ENCODE peak calls at places on chromosomes 13 and 19, in four cellular contexts. B, M, V and P are unnamed samples.

GRCh38 chr13:36766295-36766694 is 52.7 kb upstream of the RFXAP start:
- DNase-seq in B (no peak), M (no peak), V (no peak), P (no peak)

GRCh38 chr13:44726777-44727176 is 150.6 kb upstream of the TSC22D1 start:
- DNase-seq in B (no peak), M (no peak), V (no peak), P (no peak)

GRCh38 chr19:10227215-10227971 is 3.7 kb downstream of the S1PR2 start:
- DNase-seq in B (peak; percentile 73), M (no peak), V (no peak), P (no peak)

GRCh38 chr13:46181799-46182490 is at the start of gene LCP1:
- DNase-seq in B (no peak), M (no peak), V (no peak), P (peak; percentile 81)

GRCh38 chr13:108407495-108407894 is 138.0 kb downstream of the TNFSF13B start:
- DNase-seq in B (no peak), M (no peak), V (no peak), P (no peak)

GRCh38 chr19:44636439-44637389 is 7.0 kb upstream of the PVR start:
- DNase-seq in B (no peak), M (no peak), V (no peak), P (no peak)

GRCh38 chr19:55176116-55176515 is 4.0 kb downstream of the SYT5 start:
- DNase-seq in B (no peak), M (no peak), V (no peak), P (no peak)

GRCh38 chr19:15161028-15161984 is 39.5 kb downstream of the NOTCH3 start:
- DNase-seq in B (no peak), M (no peak), V (no peak), P (no peak)

GRCh38 chr13:77386880-77387606 is 60.1 kb upstream of the MYCBP2 start:
- DNase-seq in B (peak; percentile 53), M (no peak), V (no peak), P (no peak)

GRCh38 chr19:6056801-6057650 is 53.3 kb downstream of the RFX2 start:
- DNase-seq in B (peak; percentile 87), M (peak; percentile 84), V (peak; percentile 65), P (peak; percentile 95)

GRCh38 chr19:19822148-19822429 is 539 bp upstream of the ZNF506 start:
- DNase-seq in B (no peak), M (no peak), V (no peak), P (no peak)

GRCh38 chr13:94192576-94192975 is 286.9 kb downstream of the DCT start:
- DNase-seq in B (no peak), M (peak; percentile 9), V (no peak), P (no peak)
- TF ChIP-seq CTCF in B (peak; percentile 15), M (peak; percentile 32), V (peak; percentile 47), P (peak; percentile 40)

DNA sequence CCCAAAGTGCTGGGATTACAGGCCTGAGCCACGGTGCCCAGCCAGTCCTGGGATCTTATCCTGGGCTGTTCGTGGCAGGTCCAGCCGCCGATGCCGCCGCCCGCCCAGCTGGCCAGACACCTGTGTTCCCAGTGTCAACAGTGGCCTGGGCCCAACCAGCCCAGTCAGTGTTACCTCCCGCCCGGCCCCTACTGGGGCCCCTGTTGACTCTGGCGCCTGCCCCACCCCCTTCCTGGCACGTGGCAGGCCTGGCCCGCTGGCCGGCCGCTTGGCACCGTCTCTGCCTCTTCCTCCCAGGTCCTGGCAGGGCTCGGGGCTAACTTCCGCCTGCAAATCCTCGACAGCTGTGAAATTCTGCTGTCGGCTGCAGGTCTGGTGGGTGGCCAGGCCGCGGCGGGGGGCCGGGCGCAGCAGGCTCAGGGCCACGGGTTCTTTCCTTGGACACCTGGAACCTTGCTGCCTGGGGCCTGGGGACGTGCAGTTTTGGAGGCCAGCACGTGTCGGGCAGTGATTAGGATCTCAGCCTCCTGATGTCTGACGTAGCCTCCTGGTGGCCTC is 9.1 kb downstream of the ARID3A start:
- DNase-seq in B (peak; percentile 95), M (peak; percentile 85), V (no peak), P (peak; percentile 83)
- TF ChIP-seq CTCF in B (no peak), M (no peak), V (no peak), P (no peak)

GRCh38 chr19:50232600-50232999 is 29.2 kb downstream of the MYH14 start:
- DNase-seq in B (no peak), M (no peak), V (no peak), P (no peak)

GRCh38 chr19:50233308-50233910 is 30.0 kb downstream of the MYH14 start:
- DNase-seq in B (no peak), M (no peak), V (no peak), P (no peak)

GRCh38 chr19:50226536-50226935 is 23.1 kb downstream of the MYH14 start:
- DNase-seq in B (no peak), M (no peak), V (no peak), P (no peak)

GRCh38 chr19:50231821-50232220 is 28.4 kb downstream of the MYH14 start:
- DNase-seq in B (no peak), M (no peak), V (no peak), P (no peak)

DNA sequence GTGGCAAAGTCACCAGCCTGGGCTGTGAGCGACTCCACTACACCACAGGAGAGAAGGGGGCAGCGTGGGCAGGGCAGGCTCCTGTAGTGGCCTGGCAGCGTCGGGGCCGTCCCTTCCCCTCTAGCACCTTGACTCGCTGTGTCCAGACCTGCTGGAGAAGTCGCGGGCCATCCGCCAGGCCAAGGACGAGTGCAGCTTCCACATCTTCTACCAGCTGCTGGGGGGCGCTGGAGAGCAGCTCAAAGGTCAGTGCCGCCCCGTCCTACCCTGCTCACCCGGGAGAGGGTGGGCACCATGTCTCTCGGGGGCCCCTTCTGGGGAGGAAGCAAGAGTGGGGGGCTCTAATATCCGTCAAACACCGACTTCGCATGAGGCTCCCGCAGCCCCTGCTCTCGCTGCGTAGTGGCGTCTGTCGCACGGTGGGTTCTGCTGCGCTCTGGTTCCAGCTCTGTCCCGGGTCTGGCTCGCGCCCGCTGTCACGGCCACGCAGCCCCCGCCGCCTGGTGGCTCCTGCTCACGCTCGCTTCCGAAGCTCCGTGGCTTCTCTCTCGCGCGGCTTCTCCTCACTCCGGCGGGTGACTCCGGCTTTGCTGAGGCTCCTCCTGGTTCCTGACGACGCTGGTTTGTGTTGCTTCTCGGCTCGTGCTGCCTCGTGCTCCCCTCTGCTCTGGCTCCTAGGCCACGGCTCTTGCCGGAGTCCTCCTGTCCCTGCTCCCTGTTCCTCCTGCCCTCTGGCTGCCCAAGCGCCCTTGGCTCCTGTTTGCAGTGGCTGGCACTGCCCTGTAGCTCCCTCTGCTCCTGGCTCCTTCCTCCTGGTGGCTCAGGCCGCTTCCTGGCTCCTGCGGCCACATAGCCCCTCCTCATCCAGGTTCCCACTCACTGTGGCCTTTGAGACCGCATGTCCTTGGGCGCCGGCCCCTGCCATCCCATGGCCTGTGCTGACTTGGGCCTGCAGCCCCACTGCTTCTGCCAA is 27.2 kb downstream of the MYH14 start:
- DNase-seq in B (no peak), M (no peak), V (no peak), P (no peak)
- TF ChIP-seq CTCF in B (no peak), M (no peak), V (no peak), P (no peak)

GRCh38 chr19:16657384-16657783 is 2.6 kb downstream of the SMIM7 start:
- DNase-seq in B (no peak), M (no peak), V (no peak), P (no peak)
- TF ChIP-seq CTCF in B (no peak), M (no peak), V (no peak), P (no peak)